ENCODE peak calls at places on chromosomes 7 and 10, in six cellular contexts. E is PC-9; N is mammary epithelial cell; Y is A549; R is PC-3; Z is naive thymus-derived CD4-positive, alpha-beta T cell. P is an unnamed sample. For H3K4me1, the result is how much of the 10 kb centered on the place peaks cover.

GRCh38 chr7:137625197-137625596 is 221.6 kb downstream of the DGKI start:
- DNase-seq in E (no peak), N (no peak), Y (peak), R (peak), Z (no peak), P (no peak)

GRCh38 chr7:157459966-157460365 is 123.2 kb downstream of the DNAJB6 start:
- DNase-seq in E (no peak), N (no peak), Y (no peak), R (no peak), Z (no peak), P (no peak)

GRCh38 chr10:11176746-11177145 is 159.1 kb downstream of the CELF2 start:
- DNase-seq in E (no peak), N (no peak), Y (no peak), R (no peak), Z (peak), P (no peak)

GRCh38 chr10:98403812-98404504 is 11.0 kb downstream of the PYROXD2 start:
- DNase-seq in E (no peak), N (peak), Y (no peak), R (peak), Z (no peak), P (no peak)

GRCh38 chr10:3902054-3902808 is 117.2 kb upstream of the KLF6 start:
- DNase-seq in E (no peak), N (no peak), Y (no peak), R (peak), Z (no peak), P (no peak)

GRCh38 chr10:10516731-10517130 is 500.9 kb upstream of the CELF2 start:
- DNase-seq in E (no peak), N (no peak), Y (no peak), R (no peak), Z (no peak), P (no peak)

GRCh38 chr7:41786324-41786723 is 83.4 kb upstream of the INHBA start:
- DNase-seq in E (no peak), N (no peak), Y (no peak), R (no peak), Z (no peak), P (no peak)

GRCh38 chr7:88217675-88218427 is 2.0 kb downstream of the SRI start:
- DNase-seq in E (peak), N (no peak), Y (no peak), R (no peak), Z (no peak), P (no peak)

GRCh38 chr7:13920053-13920697 is 69.3 kb downstream of the ETV1 start:
- DNase-seq in E (peak), N (peak), Y (peak), R (peak), Z (no peak), P (peak)

GRCh38 chr10:88195841-88196240 is 332.4 kb downstream of the PTEN start:
- DNase-seq in E (no peak), N (no peak), Y (no peak), R (no peak), Z (no peak), P (no peak)

GRCh38 chr10:49749556-49750491 is 12.3 kb downstream of the OGDHL start:
- DNase-seq in E (no peak), N (no peak), Y (no peak), R (no peak), Z (no peak), P (no peak)

DNA sequence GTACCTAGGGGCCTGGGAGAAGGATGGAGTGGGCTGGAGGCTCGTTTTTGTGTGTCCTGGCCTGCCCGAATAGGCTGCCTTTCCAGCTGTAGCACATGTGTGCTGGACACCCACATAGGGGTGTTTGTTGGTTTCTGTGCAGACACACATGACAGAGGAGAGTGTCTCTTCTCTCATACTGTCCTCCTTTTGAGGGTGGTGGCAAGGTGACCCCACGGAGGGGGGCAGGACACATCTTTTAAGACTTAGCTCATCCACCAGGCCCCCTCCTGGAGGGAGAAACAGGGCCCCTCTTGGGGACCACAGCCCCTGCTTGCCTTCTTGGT is 72.2 kb upstream of the PPIF start:
- DNase-seq in E (no peak), N (no peak), Y (no peak), R (no peak), Z (no peak), P (no peak)
- H3K4me1 ChIP-seq in E (under half), N (under half), Y (under half), R (under half), Z (under half), P (under half)

GRCh38 chr10:126062132-126063032 is 166.0 kb downstream of the FANK1 start:
- DNase-seq in E (peak), N (peak), Y (peak), R (peak), Z (no peak), P (peak)

GRCh38 chr10:126061526-126061925 is 165.2 kb downstream of the FANK1 start:
- DNase-seq in E (no peak), N (no peak), Y (no peak), R (no peak), Z (no peak), P (no peak)

GRCh38 chr10:126059101-126059826 is 162.9 kb downstream of the FANK1 start:
- DNase-seq in E (no peak), N (peak), Y (peak), R (peak), Z (no peak), P (no peak)

GRCh38 chr10:126058507-126058906 is 162.1 kb downstream of the FANK1 start:
- DNase-seq in E (no peak), N (no peak), Y (no peak), R (no peak), Z (no peak), P (no peak)

GRCh38 chr10:126060232-126060935 is 164.0 kb downstream of the FANK1 start:
- DNase-seq in E (no peak), N (no peak), Y (peak), R (peak), Z (no peak), P (no peak)
- H3K27ac ChIP-seq in E (peak), N (no peak), Y (peak), R (peak), Z (no peak), P (no peak)

DNA sequence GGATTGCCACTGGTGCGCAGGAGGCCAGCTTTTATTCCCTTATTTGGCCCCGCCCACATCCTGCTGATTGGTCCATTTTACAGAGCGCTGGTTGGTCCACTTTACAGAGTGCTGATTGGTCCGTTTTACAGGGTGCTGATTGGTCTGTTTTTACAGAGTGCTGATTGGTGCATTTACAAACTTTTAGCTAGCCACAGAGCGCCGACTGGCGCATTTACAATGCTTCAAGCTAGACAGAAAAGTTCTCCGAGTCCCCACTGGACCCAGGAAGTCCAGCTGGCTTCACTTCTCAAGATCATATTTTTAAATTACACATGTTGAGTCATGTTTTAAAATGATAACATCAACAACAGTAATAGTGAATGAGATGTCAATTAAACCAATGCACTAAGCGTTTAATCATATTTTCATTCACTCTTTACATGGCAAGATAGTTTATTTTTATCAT is 128.3 kb downstream of the CUBN start:
- DNase-seq in E (no peak), N (peak), Y (no peak), R (peak), Z (no peak), P (no peak)
- H3K4me1 ChIP-seq in E (under half), N (under half), Y (under half), R (under half), Z (under half), P (under half)

GRCh38 chr7:94389381-94389780 is 5.3 kb upstream of the COL1A2 start:
- DNase-seq in E (no peak), N (no peak), Y (no peak), R (no peak), Z (no peak), P (no peak)
- H3K27ac ChIP-seq in E (no peak), N (no peak), Y (no peak), R (no peak), Z (no peak), P (no peak)

GRCh38 chr10:113552723-113553122 is at the start of gene HABP2:
- DNase-seq in E (no peak), N (no peak), Y (peak), R (no peak), Z (no peak), P (no peak)

GRCh38 chr10:113549856-113550255 is 3.0 kb upstream of the HABP2 start:
- DNase-seq in E (no peak), N (no peak), Y (no peak), R (no peak), Z (no peak), P (no peak)

GRCh38 chr10:113552014-113552413 is 839 bp upstream of the HABP2 start:
- DNase-seq in E (no peak), N (peak), Y (no peak), R (peak), Z (no peak), P (peak)

GRCh38 chr10:113553149-113553548 is 296 bp downstream of the HABP2 start:
- DNase-seq in E (no peak), N (no peak), Y (no peak), R (no peak), Z (no peak), P (no peak)

DNA sequence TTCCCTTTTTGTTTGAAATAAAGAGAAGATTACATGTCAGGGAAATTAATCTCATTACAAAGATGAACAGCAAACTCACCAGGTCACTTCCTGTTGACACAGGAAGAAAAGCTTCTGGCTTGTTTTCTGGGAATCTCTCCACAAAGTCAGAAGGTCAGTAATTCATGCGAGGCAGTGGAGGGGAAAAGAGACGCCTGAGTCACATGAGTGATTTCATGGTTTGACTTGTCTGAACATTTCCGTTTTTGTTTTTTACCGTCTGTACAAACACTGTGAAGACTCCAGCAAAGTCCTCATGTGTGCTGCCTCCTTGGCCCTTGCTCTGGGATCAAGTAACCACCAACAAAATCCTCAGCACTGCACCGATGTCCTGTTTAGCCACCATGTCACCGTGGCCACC is 2.5 kb upstream of the HABP2 start:
- DNase-seq in E (no peak), N (peak), Y (no peak), R (peak), Z (no peak), P (peak)
- H3K4me1 ChIP-seq in E (under half), N (under half), Y (under half), R (under half), Z (under half), P (under half)

DNA sequence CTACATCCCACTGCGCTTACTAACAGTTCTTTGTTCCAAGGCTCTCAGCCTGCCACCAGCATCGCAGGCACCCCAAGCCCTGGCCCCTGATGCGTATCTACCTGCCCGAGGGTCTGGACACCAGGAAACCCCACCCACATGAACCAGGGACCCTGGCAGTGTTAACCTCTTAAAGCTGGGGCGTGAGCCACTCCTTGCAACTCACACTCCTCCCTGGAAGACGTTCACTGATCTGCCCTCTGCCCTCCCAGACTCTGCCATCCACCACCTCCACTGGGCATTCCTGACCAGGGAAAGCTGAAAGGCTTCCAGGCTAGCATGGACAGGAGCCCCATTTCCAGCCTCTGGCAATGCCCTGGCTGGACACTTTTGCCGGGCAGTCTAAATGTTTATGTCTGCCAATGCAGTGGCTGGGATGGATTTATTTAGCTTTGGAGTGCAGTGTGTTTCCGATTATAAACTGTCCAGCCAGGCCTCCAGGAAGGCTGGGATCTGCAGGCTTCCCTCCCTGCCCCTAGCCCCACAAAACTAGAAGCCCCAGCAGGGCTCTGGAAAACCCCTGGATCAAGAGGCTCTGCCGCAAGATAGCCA is 117.5 kb downstream of the NEURL1 start:
- DNase-seq in E (no peak), N (no peak), Y (no peak), R (no peak), Z (no peak), P (no peak)
- H3K27ac ChIP-seq in E (no peak), N (no peak), Y (no peak), R (no peak), Z (no peak), P (no peak)

GRCh38 chr7:105448181-105448580 is 59.5 kb upstream of the SRPK2 start:
- DNase-seq in E (no peak), N (no peak), Y (no peak), R (no peak), Z (no peak), P (no peak)
- H3K4me1 ChIP-seq in E (under half), N (under half), Y (under half), R (under half), Z (under half), P (under half)